ENCODE peak calls at places on chromosomes 6 and 20, in ten cellular contexts. One of them, this sample, is unnamed.

GRCh38 chr6:29528300-29528931 is 31.1 kb downstream of the UBD start:
- DNase-seq in left ventricle myocardium inferior: no peak
- DNase-seq in body of pancreas: no peak
- DNase-seq in psoas muscle: no peak
- DNase-seq in CD4-positive, alpha-beta memory T cell: no peak
- DNase-seq in CD8-positive, alpha-beta T cell: no peak
- DNase-seq in H1: no peak
- DNase-seq in GM23248: no peak
- DNase-seq in cardiac muscle cell: no peak
- DNase-seq in breast epithelium: no peak
- DNase-seq in this sample: no peak

GRCh38 chr6:161486903-161487531 is 213.2 kb upstream of the AGPAT4 start:
- DNase-seq in CD8-positive, alpha-beta T cell: no peak
- DNase-seq in breast epithelium: no peak
- DNase-seq in H1: no peak
- DNase-seq in body of pancreas: no peak
- DNase-seq in psoas muscle: no peak
- DNase-seq in left ventricle myocardium inferior: no peak
- DNase-seq in cardiac muscle cell: no peak
- DNase-seq in GM23248: peak; percentile 37
- DNase-seq in CD4-positive, alpha-beta memory T cell: no peak
- DNase-seq in this sample: no peak

GRCh38 chr6:140091895-140092294 is 717.4 kb upstream of the CITED2 start:
- DNase-seq in H1: no peak
- DNase-seq in psoas muscle: no peak
- DNase-seq in breast epithelium: no peak
- DNase-seq in cardiac muscle cell: no peak
- DNase-seq in GM23248: no peak
- DNase-seq in CD4-positive, alpha-beta memory T cell: no peak
- DNase-seq in body of pancreas: no peak
- DNase-seq in CD8-positive, alpha-beta T cell: no peak
- DNase-seq in left ventricle myocardium inferior: no peak
- DNase-seq in this sample: no peak

GRCh38 chr6:958531-958930 is 265.6 kb upstream of the EXOC2 start:
- DNase-seq in psoas muscle: no peak
- DNase-seq in H1: no peak
- DNase-seq in left ventricle myocardium inferior: no peak
- DNase-seq in CD8-positive, alpha-beta T cell: no peak
- DNase-seq in GM23248: peak; percentile 90
- DNase-seq in cardiac muscle cell: no peak
- DNase-seq in body of pancreas: no peak
- DNase-seq in breast epithelium: no peak
- DNase-seq in CD4-positive, alpha-beta memory T cell: no peak
- DNase-seq in this sample: no peak

GRCh38 chr6:160160450-160160849 is 38.8 kb downstream of the SLC22A1 start:
- DNase-seq in H1: no peak
- DNase-seq in left ventricle myocardium inferior: no peak
- DNase-seq in psoas muscle: no peak
- DNase-seq in cardiac muscle cell: no peak
- DNase-seq in GM23248: no peak
- DNase-seq in CD4-positive, alpha-beta memory T cell: no peak
- DNase-seq in breast epithelium: no peak
- DNase-seq in CD8-positive, alpha-beta T cell: no peak
- DNase-seq in body of pancreas: no peak
- DNase-seq in this sample: no peak

GRCh38 chr20:19492937-19493336 is 265.1 kb upstream of the RIN2 start:
- DNase-seq in left ventricle myocardium inferior: no peak
- DNase-seq in H1: no peak
- DNase-seq in GM23248: no peak
- DNase-seq in CD4-positive, alpha-beta memory T cell: no peak
- DNase-seq in CD8-positive, alpha-beta T cell: no peak
- DNase-seq in cardiac muscle cell: no peak
- DNase-seq in body of pancreas: no peak
- DNase-seq in psoas muscle: no peak
- DNase-seq in breast epithelium: no peak
- DNase-seq in this sample: no peak

GRCh38 chr6:70221025-70221714 is 81.7 kb downstream of the COL9A1 start:
- DNase-seq in cardiac muscle cell: peak; percentile 46
- DNase-seq in H1: no peak
- DNase-seq in left ventricle myocardium inferior: no peak
- DNase-seq in CD8-positive, alpha-beta T cell: no peak
- DNase-seq in CD4-positive, alpha-beta memory T cell: peak; percentile 15
- DNase-seq in GM23248: peak; percentile 37
- DNase-seq in breast epithelium: no peak
- DNase-seq in psoas muscle: no peak
- DNase-seq in body of pancreas: peak; percentile 22
- DNase-seq in this sample: no peak

GRCh38 chr6:4319992-4320683 is 184.8 kb upstream of the ECI2 start:
- DNase-seq in GM23248: peak; percentile 68
- DNase-seq in CD8-positive, alpha-beta T cell: no peak
- DNase-seq in CD4-positive, alpha-beta memory T cell: no peak
- DNase-seq in H1: no peak
- DNase-seq in left ventricle myocardium inferior: no peak
- DNase-seq in cardiac muscle cell: peak; percentile 74
- DNase-seq in breast epithelium: no peak
- DNase-seq in psoas muscle: no peak
- DNase-seq in body of pancreas: no peak
- DNase-seq in this sample: no peak

GRCh38 chr6:137350857-137351256 is 131.7 kb upstream of the IFNGR1 start:
- DNase-seq in CD8-positive, alpha-beta T cell: no peak
- DNase-seq in breast epithelium: no peak
- DNase-seq in H1: no peak
- DNase-seq in psoas muscle: no peak
- DNase-seq in body of pancreas: no peak
- DNase-seq in GM23248: no peak
- DNase-seq in CD4-positive, alpha-beta memory T cell: no peak
- DNase-seq in left ventricle myocardium inferior: no peak
- DNase-seq in cardiac muscle cell: no peak
- DNase-seq in this sample: no peak

GRCh38 chr6:16901777-16902176 is 140.5 kb upstream of the ATXN1 start:
- DNase-seq in H1: no peak
- DNase-seq in psoas muscle: no peak
- DNase-seq in CD4-positive, alpha-beta memory T cell: no peak
- DNase-seq in body of pancreas: peak; percentile 51
- DNase-seq in CD8-positive, alpha-beta T cell: no peak
- DNase-seq in cardiac muscle cell: peak; percentile 91
- DNase-seq in breast epithelium: peak; percentile 78
- DNase-seq in GM23248: peak; percentile 82
- DNase-seq in left ventricle myocardium inferior: peak; percentile 46
- DNase-seq in this sample: peak; percentile 83

GRCh38 chr6:116945809-116946208 is 68.8 kb downstream of the RFX6 start:
- DNase-seq in CD8-positive, alpha-beta T cell: no peak
- DNase-seq in cardiac muscle cell: no peak
- DNase-seq in H1: no peak
- DNase-seq in left ventricle myocardium inferior: no peak
- DNase-seq in GM23248: no peak
- DNase-seq in CD4-positive, alpha-beta memory T cell: no peak
- DNase-seq in psoas muscle: no peak
- DNase-seq in body of pancreas: no peak
- DNase-seq in breast epithelium: no peak
- DNase-seq in this sample: no peak

GRCh38 chr20:53524589-53525311 is 68.9 kb downstream of the ZNF217 start:
- DNase-seq in left ventricle myocardium inferior: no peak
- DNase-seq in CD8-positive, alpha-beta T cell: no peak
- DNase-seq in cardiac muscle cell: no peak
- DNase-seq in psoas muscle: no peak
- DNase-seq in GM23248: no peak
- DNase-seq in H1: no peak
- DNase-seq in CD4-positive, alpha-beta memory T cell: no peak
- DNase-seq in body of pancreas: no peak
- DNase-seq in breast epithelium: no peak
- DNase-seq in this sample: no peak

GRCh38 chr20:62921119-62921687 is 5.1 kb downstream of the DIDO1 start:
- DNase-seq in cardiac muscle cell: peak; percentile 61
- DNase-seq in H1: no peak
- DNase-seq in GM23248: peak; percentile 85
- DNase-seq in CD8-positive, alpha-beta T cell: peak; percentile 66
- DNase-seq in breast epithelium: no peak
- DNase-seq in psoas muscle: peak; percentile 73
- DNase-seq in left ventricle myocardium inferior: no peak
- DNase-seq in body of pancreas: peak; percentile 48
- DNase-seq in CD4-positive, alpha-beta memory T cell: peak; percentile 58
- DNase-seq in this sample: peak; percentile 69

GRCh38 chr6:100726741-100727140 is 154.4 kb downstream of the ASCC3 start:
- DNase-seq in left ventricle myocardium inferior: no peak
- DNase-seq in cardiac muscle cell: peak; percentile 39
- DNase-seq in CD4-positive, alpha-beta memory T cell: no peak
- DNase-seq in psoas muscle: no peak
- DNase-seq in H1: no peak
- DNase-seq in body of pancreas: no peak
- DNase-seq in CD8-positive, alpha-beta T cell: no peak
- DNase-seq in breast epithelium: no peak
- DNase-seq in GM23248: peak; percentile 8
- DNase-seq in this sample: no peak

GRCh38 chr20:18005990-18006364 is 37.2 kb downstream of the MGME1 start:
- DNase-seq in CD8-positive, alpha-beta T cell: no peak
- DNase-seq in psoas muscle: no peak
- DNase-seq in CD4-positive, alpha-beta memory T cell: no peak
- DNase-seq in H1: no peak
- DNase-seq in left ventricle myocardium inferior: no peak
- DNase-seq in GM23248: no peak
- DNase-seq in cardiac muscle cell: no peak
- DNase-seq in body of pancreas: no peak
- DNase-seq in breast epithelium: no peak
- DNase-seq in this sample: no peak

GRCh38 chr20:13102237-13102636 is 93.5 kb downstream of the SPTLC3 start:
- DNase-seq in CD8-positive, alpha-beta T cell: no peak
- DNase-seq in psoas muscle: no peak
- DNase-seq in CD4-positive, alpha-beta memory T cell: no peak
- DNase-seq in H1: no peak
- DNase-seq in cardiac muscle cell: no peak
- DNase-seq in body of pancreas: no peak
- DNase-seq in breast epithelium: no peak
- DNase-seq in GM23248: no peak
- DNase-seq in left ventricle myocardium inferior: no peak
- DNase-seq in this sample: no peak

GRCh38 chr6:151452750-151453427 is 963 bp upstream of the RMND1 start:
- DNase-seq in left ventricle myocardium inferior: peak; percentile 32
- DNase-seq in cardiac muscle cell: peak; percentile 33
- DNase-seq in body of pancreas: peak; percentile 31
- DNase-seq in CD8-positive, alpha-beta T cell: no peak
- DNase-seq in psoas muscle: peak; percentile 56
- DNase-seq in CD4-positive, alpha-beta memory T cell: no peak
- DNase-seq in GM23248: peak; percentile 66
- DNase-seq in H1: no peak
- DNase-seq in breast epithelium: peak; percentile 65
- DNase-seq in this sample: no peak

GRCh38 chr20:3902446-3902845 is 13.3 kb downstream of the PANK2 start:
- DNase-seq in breast epithelium: no peak
- DNase-seq in CD4-positive, alpha-beta memory T cell: no peak
- DNase-seq in H1: no peak
- DNase-seq in GM23248: no peak
- DNase-seq in psoas muscle: no peak
- DNase-seq in CD8-positive, alpha-beta T cell: no peak
- DNase-seq in body of pancreas: no peak
- DNase-seq in left ventricle myocardium inferior: no peak
- DNase-seq in cardiac muscle cell: no peak
- DNase-seq in this sample: no peak
- H3K4me1 ChIP-seq in breast epithelium: no peaks in the 10 kb centered on the region
- H3K4me1 ChIP-seq in CD4-positive, alpha-beta memory T cell: peaks cover 90% of the 10 kb centered on the region
- H3K4me1 ChIP-seq in H1: no peaks in the 10 kb centered on the region
- H3K4me1 ChIP-seq in GM23248: peaks cover 54% of the 10 kb centered on the region
- H3K4me1 ChIP-seq in psoas muscle: peaks cover 12% of the 10 kb centered on the region
- H3K4me1 ChIP-seq in CD8-positive, alpha-beta T cell: peaks cover 60% of the 10 kb centered on the region
- H3K4me1 ChIP-seq in body of pancreas: peaks cover 27% of the 10 kb centered on the region
- H3K4me1 ChIP-seq in left ventricle myocardium inferior: peaks cover 77% of the 10 kb centered on the region
- H3K4me1 ChIP-seq in cardiac muscle cell: no peaks in the 10 kb centered on the region
- H3K4me1 ChIP-seq in this sample: peaks cover 54% of the 10 kb centered on the region

DNA sequence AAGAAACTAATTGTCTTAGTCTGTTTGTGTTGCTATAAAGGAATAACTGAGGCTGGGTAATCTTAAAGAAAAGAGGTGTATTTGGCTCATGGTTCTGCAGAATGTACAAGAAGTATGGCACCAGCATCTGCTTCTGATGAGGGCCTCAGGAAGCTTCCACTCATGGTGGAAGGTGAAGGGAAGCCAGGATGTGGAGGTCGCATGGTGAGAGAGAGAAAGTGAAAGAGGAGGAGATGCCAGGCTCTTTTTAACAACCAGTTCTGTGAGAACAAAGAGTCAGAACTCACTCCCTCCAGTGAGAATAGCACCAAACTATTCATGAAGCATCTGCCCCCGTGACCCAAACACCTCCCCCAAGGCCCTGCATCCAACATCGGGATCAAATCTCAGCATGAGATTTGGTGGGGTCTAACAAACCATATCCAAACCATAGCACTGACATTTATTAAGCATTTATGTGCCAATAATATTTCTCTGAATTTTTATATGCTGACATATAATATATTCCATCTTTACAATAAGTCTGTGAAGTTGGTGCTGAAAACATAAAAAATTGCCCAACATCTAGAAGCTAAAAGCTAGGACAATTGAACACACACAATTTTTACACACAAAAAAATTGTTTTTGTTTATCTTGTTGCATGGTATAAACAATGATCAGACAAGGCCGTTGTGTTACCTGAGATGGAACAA is 29.2 kb upstream of the BTN3A2 start:
- DNase-seq in cardiac muscle cell: no peak
- DNase-seq in psoas muscle: no peak
- DNase-seq in breast epithelium: no peak
- DNase-seq in CD4-positive, alpha-beta memory T cell: no peak
- DNase-seq in CD8-positive, alpha-beta T cell: no peak
- DNase-seq in body of pancreas: no peak
- DNase-seq in left ventricle myocardium inferior: no peak
- DNase-seq in H1: no peak
- DNase-seq in GM23248: no peak
- DNase-seq in this sample: no peak
- H3K27ac ChIP-seq in cardiac muscle cell: no peak overlapping the region
- H3K27ac ChIP-seq in psoas muscle: no peak overlapping the region
- H3K27ac ChIP-seq in breast epithelium: no peak overlapping the region
- H3K27ac ChIP-seq in CD4-positive, alpha-beta memory T cell: no peak overlapping the region
- H3K27ac ChIP-seq in CD8-positive, alpha-beta T cell: no peak overlapping the region
- H3K27ac ChIP-seq in body of pancreas: no peak overlapping the region
- H3K27ac ChIP-seq in left ventricle myocardium inferior: no peak overlapping the region
- H3K27ac ChIP-seq in H1: no peak overlapping the region
- H3K27ac ChIP-seq in GM23248: no peak overlapping the region
- H3K27ac ChIP-seq in this sample: no peak overlapping the region

GRCh38 chr6:127458190-127458589 is 999 bp downstream of the KIAA0408 start:
- DNase-seq in GM23248: peak; percentile 12
- DNase-seq in breast epithelium: no peak
- DNase-seq in H1: no peak
- DNase-seq in body of pancreas: no peak
- DNase-seq in CD8-positive, alpha-beta T cell: no peak
- DNase-seq in psoas muscle: no peak
- DNase-seq in cardiac muscle cell: no peak
- DNase-seq in CD4-positive, alpha-beta memory T cell: no peak
- DNase-seq in left ventricle myocardium inferior: no peak
- DNase-seq in this sample: no peak
- H3K4me1 ChIP-seq in GM23248: peaks cover 25% of the 10 kb centered on the region
- H3K4me1 ChIP-seq in breast epithelium: no peaks in the 10 kb centered on the region
- H3K4me1 ChIP-seq in H1: peaks cover 1% of the 10 kb centered on the region
- H3K4me1 ChIP-seq in body of pancreas: peaks cover 8% of the 10 kb centered on the region
- H3K4me1 ChIP-seq in CD8-positive, alpha-beta T cell: no peaks in the 10 kb centered on the region
- H3K4me1 ChIP-seq in psoas muscle: peaks cover 41% of the 10 kb centered on the region
- H3K4me1 ChIP-seq in cardiac muscle cell: peaks cover 23% of the 10 kb centered on the region
- H3K4me1 ChIP-seq in CD4-positive, alpha-beta memory T cell: no peaks in the 10 kb centered on the region
- H3K4me1 ChIP-seq in left ventricle myocardium inferior: peaks cover 6% of the 10 kb centered on the region
- H3K4me1 ChIP-seq in this sample: no peaks in the 10 kb centered on the region

GRCh38 chr6:11460001-11460668 is 77.4 kb upstream of the TMEM170B start:
- DNase-seq in breast epithelium: no peak
- DNase-seq in CD4-positive, alpha-beta memory T cell: peak; percentile 10
- DNase-seq in CD8-positive, alpha-beta T cell: no peak
- DNase-seq in body of pancreas: no peak
- DNase-seq in GM23248: peak; percentile 25
- DNase-seq in cardiac muscle cell: peak; percentile 56
- DNase-seq in left ventricle myocardium inferior: no peak
- DNase-seq in psoas muscle: no peak
- DNase-seq in H1: no peak
- DNase-seq in this sample: no peak
- H3K27ac ChIP-seq in breast epithelium: no peak overlapping the region
- H3K27ac ChIP-seq in CD4-positive, alpha-beta memory T cell: no peak overlapping the region
- H3K27ac ChIP-seq in CD8-positive, alpha-beta T cell: no peak overlapping the region
- H3K27ac ChIP-seq in body of pancreas: no peak overlapping the region
- H3K27ac ChIP-seq in GM23248: no peak overlapping the region
- H3K27ac ChIP-seq in cardiac muscle cell: no peak overlapping the region
- H3K27ac ChIP-seq in left ventricle myocardium inferior: no peak overlapping the region
- H3K27ac ChIP-seq in psoas muscle: no peak overlapping the region
- H3K27ac ChIP-seq in H1: no peak overlapping the region
- H3K27ac ChIP-seq in this sample: no peak overlapping the region